ENCODE peak calls at places on chromosome 7, in four cellular contexts. K, Z, S and C are unnamed samples.
A peak's percentile ranks its signal among the peaks of the same experiment; 100 is the strongest.

GRCh38 chr7:31123317-31123716 is 71.2 kb downstream of the ADCYAP1R1 start:
- DNase-seq in Z (no peak), S (no peak), K (no peak), C (no peak)

GRCh38 chr7:71613316-71613715 is 481.4 kb downstream of the GALNT17 start:
- DNase-seq in Z (no peak), S (no peak), K (peak; percentile 87), C (no peak)

GRCh38 chr7:18906901-18907300 is 210.5 kb downstream of the TWIST1 start:
- DNase-seq in Z (no peak), K (peak; percentile 18), S (no peak), C (no peak)

GRCh38 chr7:84188811-84189405 is 5.7 kb downstream of the SEMA3A start:
- DNase-seq in Z (peak; percentile 32), S (no peak), K (no peak), C (no peak)

GRCh38 chr7:87354749-87355148 is 9.3 kb downstream of the CROT start:
- DNase-seq in K (peak; percentile 36), Z (peak; percentile 10), S (no peak), C (peak; percentile 18)

GRCh38 chr7:29035044-29035740 is 77.1 kb upstream of the TRIL start:
- DNase-seq in Z (peak; percentile 58), S (no peak), K (no peak), C (no peak)

GRCh38 chr7:111529507-111530355 is 32.6 kb downstream of the IMMP2L start:
- DNase-seq in Z (peak; percentile 5), K (no peak), S (no peak), C (no peak)

GRCh38 chr7:117164578-117164977 is 158.3 kb downstream of the WNT2 start:
- DNase-seq in Z (peak; percentile 86), K (no peak), S (no peak), C (no peak)

GRCh38 chr7:142263598-142264380 is 5.9 kb upstream of the PRSS58 start:
- DNase-seq in Z (no peak), K (no peak), S (no peak), C (no peak)

GRCh38 chr7:50145801-50146338 is 52.8 kb upstream of the ZPBP start:
- DNase-seq in S (no peak), Z (no peak), K (no peak), C (no peak)

GRCh38 chr7:2632717-2633537 is 1.1 kb downstream of the TTYH3 start:
- DNase-seq in Z (peak; percentile 69), K (peak; percentile 57), S (peak; percentile 77), C (no peak)

GRCh38 chr7:142584765-142585164 is 164.5 kb upstream of the PRSS1 start:
- DNase-seq in Z (peak; percentile 26), S (no peak), K (no peak), C (no peak)

GRCh38 chr7:93245525-93246432 is 13.6 kb downstream of the VPS50 start:
- DNase-seq in K (peak; percentile 2), S (no peak), Z (peak; percentile 38), C (no peak)

GRCh38 chr7:120724448-120724847 is 133.5 kb downstream of the TSPAN12 start:
- DNase-seq in S (no peak), Z (no peak), K (no peak), C (no peak)

GRCh38 chr7:128431221-128431620 is 21.4 kb upstream of the IMPDH1 start:
- DNase-seq in Z (no peak), S (no peak), K (peak; percentile 33), C (no peak)

GRCh38 chr7:16067695-16068094 is 353.6 kb downstream of the CRPPA start:
- DNase-seq in Z (no peak), K (no peak), S (no peak), C (no peak)

GRCh38 chr7:145106001-145106400 is 270.1 kb upstream of the TPK1 start:
- DNase-seq in K (no peak), Z (no peak), S (no peak), C (no peak)

GRCh38 chr7:6380310-6381095 is 67.3 kb downstream of the DAGLB start:
- DNase-seq in Z (no peak), S (no peak), K (no peak), C (no peak)

GRCh38 chr7:25815711-25816110 is 336.3 kb upstream of the NFE2L3 start:
- DNase-seq in K (no peak), Z (no peak), S (no peak), C (no peak)

GRCh38 chr7:69781412-69781846 is 183.2 kb downstream of the AUTS2 start:
- DNase-seq in Z (no peak), K (no peak), S (no peak), C (no peak)

GRCh38 chr7:33698006-33698405 is 207.3 kb upstream of the BMPER start:
- DNase-seq in K (no peak), S (no peak), Z (no peak), C (no peak)

DNA sequence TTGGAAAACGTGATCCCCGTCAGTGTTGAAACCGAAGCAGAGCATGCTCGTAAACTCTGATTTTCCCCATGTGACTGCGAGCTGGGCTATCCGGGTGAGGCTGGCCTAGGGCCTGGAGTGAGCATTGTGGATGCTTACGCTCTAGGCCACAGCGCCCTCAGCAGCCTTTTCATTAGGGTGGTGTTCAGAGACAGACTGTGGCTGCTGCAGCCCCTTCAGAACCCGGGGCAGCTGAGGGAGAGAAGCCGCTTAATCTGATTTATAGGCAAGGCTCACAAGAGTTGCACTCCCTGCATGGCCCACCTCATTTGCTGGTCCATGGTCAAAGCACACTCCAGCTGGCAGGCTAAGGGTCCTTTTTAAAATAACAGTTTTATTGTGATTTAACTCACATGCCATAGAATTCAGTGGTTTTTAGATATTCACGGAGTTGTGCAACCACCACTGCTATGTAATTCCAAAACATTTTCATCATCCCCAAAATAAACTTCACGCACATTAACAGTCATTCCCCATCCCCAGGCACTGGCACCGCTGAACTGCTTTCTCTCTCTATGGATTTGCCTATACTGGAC is 72.5 kb downstream of the SYPL1 start:
- DNase-seq in S (no peak), K (peak; percentile 62), Z (peak; percentile 92), C (no peak)
- TF ChIP-seq CTCF in S (no peak), K (peak; percentile 30), Z (peak; percentile 34), C (no peak)

GRCh38 chr7:43479042-43479441 is 103.9 kb upstream of the STK17A start:
- DNase-seq in K (no peak), Z (no peak), S (no peak), C (no peak)
- TF ChIP-seq CTCF in K (peak; percentile 15), Z (no peak), S (peak; percentile 37), C (peak; percentile 18)

GRCh38 chr7:1234049-1234691 is 1.5 kb downstream of the UNCX start:
- DNase-seq in Z (no peak), S (no peak), K (peak; percentile 29), C (no peak)
- TF ChIP-seq CTCF in Z (no peak), S (no peak), K (no peak), C (no peak)

DNA sequence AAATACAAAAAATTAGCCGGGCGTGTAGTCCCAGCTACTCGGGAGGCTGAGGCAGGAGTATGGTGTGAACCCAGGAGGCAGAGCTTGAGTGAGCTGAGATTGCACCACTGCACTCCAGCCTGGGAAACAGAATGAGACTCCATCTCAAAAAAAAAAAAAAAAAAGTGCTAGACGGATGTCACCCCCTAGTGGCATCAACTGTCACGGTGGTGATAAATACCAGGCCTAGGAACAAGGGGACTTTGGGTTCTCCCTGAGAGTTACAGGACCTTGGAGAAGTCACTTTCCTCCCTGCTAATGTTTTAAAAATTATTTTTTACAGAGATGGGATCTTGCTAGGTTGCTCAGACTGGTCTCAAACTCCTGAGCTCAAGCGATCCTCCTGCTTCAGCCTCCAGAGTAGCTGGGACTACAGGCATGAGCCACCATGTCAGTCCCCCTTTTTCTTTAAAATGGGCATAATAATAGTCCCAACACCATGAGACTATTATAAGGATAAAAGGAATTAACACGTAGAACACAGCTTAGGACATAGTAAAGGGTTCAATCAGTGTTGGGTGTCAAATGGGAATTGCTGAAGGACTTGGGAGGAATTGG is 2.6 kb upstream of the TMEM130 start:
- DNase-seq in K (peak; percentile 67), S (peak; percentile 27), Z (no peak), C (no peak)
- TF ChIP-seq CTCF in K (peak; percentile 52), S (no peak), Z (peak; percentile 23), C (peak; percentile 48)

DNA sequence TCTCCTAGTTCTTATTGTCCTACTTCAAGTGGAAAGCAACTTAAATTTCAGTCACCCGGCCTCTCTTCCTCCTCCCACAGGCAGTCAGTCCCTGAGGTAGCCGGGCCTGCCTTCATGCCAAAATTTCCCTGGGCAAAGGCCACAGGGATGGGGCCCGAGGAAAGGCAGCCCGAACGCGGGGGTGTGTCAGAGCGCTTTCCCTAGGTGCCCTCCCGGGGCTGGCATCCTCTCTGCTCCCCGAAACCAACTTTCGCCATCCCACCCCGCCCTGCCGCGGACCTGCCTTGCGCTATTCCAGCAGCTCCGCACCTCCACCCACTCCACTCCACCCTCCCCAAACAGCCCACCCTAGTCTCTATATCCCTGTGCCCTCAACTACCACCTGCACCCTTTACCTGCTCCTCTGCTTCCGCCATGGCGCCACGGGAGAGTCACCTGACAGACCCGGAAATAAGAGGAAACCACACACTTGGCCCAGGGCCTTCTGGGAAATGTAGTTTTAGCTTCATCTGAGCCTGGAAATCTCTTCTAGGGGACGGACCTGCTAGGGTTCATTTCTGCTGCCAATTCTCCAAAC is at the start of gene VPS41:
- DNase-seq in K (peak; percentile 82), Z (peak; percentile 69), S (peak; percentile 91), C (peak; percentile 52)
- TF ChIP-seq CTCF in K (no peak), Z (no peak), S (no peak), C (no peak)

DNA sequence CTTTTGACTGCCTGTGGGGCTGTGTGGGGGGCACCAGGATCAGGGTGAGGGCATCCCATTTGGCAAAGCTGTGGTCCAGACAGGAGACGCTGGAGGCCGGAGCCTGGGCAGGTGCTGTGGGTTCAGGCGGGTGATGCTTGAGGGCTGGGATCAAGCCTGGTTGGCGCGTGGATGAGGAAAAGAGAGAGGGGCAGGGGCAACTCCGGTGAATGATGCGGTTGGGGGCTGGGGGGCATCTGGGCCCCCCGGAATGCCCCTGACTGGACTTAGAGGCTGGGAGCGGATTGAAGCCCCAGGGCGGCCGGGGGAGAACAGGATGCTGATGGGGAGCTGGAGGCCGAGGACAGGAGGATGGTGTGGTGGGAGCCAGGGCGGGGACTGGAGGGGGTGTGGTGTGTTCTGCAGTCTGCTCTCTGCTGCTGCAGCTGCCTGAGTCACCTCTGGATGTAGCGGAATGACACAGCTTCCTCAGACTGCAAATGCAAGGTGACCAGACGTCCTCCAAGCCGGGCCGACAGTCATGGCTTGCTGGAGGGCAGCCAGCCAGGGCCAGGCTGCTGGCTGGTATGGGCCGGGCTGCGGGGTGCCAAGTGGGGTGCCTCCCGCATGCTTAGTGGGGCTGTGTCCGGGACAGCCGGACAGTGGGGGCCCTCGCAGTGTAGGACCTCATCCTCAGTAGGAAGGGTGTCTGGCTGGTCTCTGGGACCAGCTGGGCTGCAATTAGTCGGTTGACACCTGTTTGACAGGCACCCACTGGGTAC is 3.2 kb downstream of the MAFK start:
- DNase-seq in K (no peak), Z (peak; percentile 95), S (no peak), C (no peak)
- TF ChIP-seq CTCF in K (no peak), Z (no peak), S (no peak), C (no peak)